ENCODE peak calls at places on chromosomes 1 and 21, in ten cellular contexts. One of them, this sample, is unnamed.

GRCh38 chr1:239617259-239617658 is 230.9 kb downstream of the CHRM3 start:
- DNase-seq in mammary epithelial cell: no peak
- DNase-seq in heart left ventricle: no peak
- DNase-seq in stimulated activated CD4-positive, alpha-beta T cell treated with anti-CD3 and anti-CD28 coated beads, TNF-alpha, amount 100 ng/mL, for 24 hours: no peak
- DNase-seq in effector CD4-positive, alpha-beta T cell: no peak
- DNase-seq in bronchial epithelial cell: no peak
- DNase-seq in mucosa of gallbladder: no peak
- DNase-seq in aorta: no peak
- DNase-seq in coronary artery: no peak
- DNase-seq in KG1: no peak
- DNase-seq in this sample: no peak

GRCh38 chr21:45309541-45310381 is 22.1 kb upstream of the POFUT2 start:
- DNase-seq in mammary epithelial cell: no peak
- DNase-seq in heart left ventricle: peak
- DNase-seq in stimulated activated CD4-positive, alpha-beta T cell treated with anti-CD3 and anti-CD28 coated beads, TNF-alpha, amount 100 ng/mL, for 24 hours: no peak
- DNase-seq in effector CD4-positive, alpha-beta T cell: no peak
- DNase-seq in bronchial epithelial cell: no peak
- DNase-seq in mucosa of gallbladder: no peak
- DNase-seq in aorta: peak
- DNase-seq in coronary artery: no peak
- DNase-seq in KG1: no peak
- DNase-seq in this sample: no peak

GRCh38 chr1:13725714-13726175 is 25.8 kb downstream of the PRDM2 start:
- DNase-seq in mammary epithelial cell: peak
- DNase-seq in heart left ventricle: no peak
- DNase-seq in stimulated activated CD4-positive, alpha-beta T cell treated with anti-CD3 and anti-CD28 coated beads, TNF-alpha, amount 100 ng/mL, for 24 hours: no peak
- DNase-seq in effector CD4-positive, alpha-beta T cell: peak
- DNase-seq in bronchial epithelial cell: peak
- DNase-seq in mucosa of gallbladder: peak
- DNase-seq in aorta: no peak
- DNase-seq in coronary artery: no peak
- DNase-seq in KG1: no peak
- DNase-seq in this sample: no peak

GRCh38 chr21:15730484-15731242 is 881 bp downstream of the USP25 start:
- DNase-seq in mammary epithelial cell: peak
- DNase-seq in heart left ventricle: no peak
- DNase-seq in stimulated activated CD4-positive, alpha-beta T cell treated with anti-CD3 and anti-CD28 coated beads, TNF-alpha, amount 100 ng/mL, for 24 hours: no peak
- DNase-seq in effector CD4-positive, alpha-beta T cell: no peak
- DNase-seq in bronchial epithelial cell: no peak
- DNase-seq in mucosa of gallbladder: no peak
- DNase-seq in aorta: no peak
- DNase-seq in coronary artery: no peak
- DNase-seq in KG1: no peak
- DNase-seq in this sample: peak

GRCh38 chr1:113303252-113303651 is 87.1 kb upstream of the MAGI3 start:
- DNase-seq in mammary epithelial cell: no peak
- DNase-seq in heart left ventricle: no peak
- DNase-seq in stimulated activated CD4-positive, alpha-beta T cell treated with anti-CD3 and anti-CD28 coated beads, TNF-alpha, amount 100 ng/mL, for 24 hours: no peak
- DNase-seq in effector CD4-positive, alpha-beta T cell: no peak
- DNase-seq in bronchial epithelial cell: no peak
- DNase-seq in mucosa of gallbladder: no peak
- DNase-seq in aorta: no peak
- DNase-seq in coronary artery: no peak
- DNase-seq in KG1: no peak
- DNase-seq in this sample: no peak

GRCh38 chr1:94265931-94266330 is 28.5 kb upstream of the ARHGAP29 start:
- DNase-seq in mammary epithelial cell: no peak
- DNase-seq in heart left ventricle: no peak
- DNase-seq in stimulated activated CD4-positive, alpha-beta T cell treated with anti-CD3 and anti-CD28 coated beads, TNF-alpha, amount 100 ng/mL, for 24 hours: no peak
- DNase-seq in effector CD4-positive, alpha-beta T cell: no peak
- DNase-seq in bronchial epithelial cell: no peak
- DNase-seq in mucosa of gallbladder: no peak
- DNase-seq in aorta: no peak
- DNase-seq in coronary artery: no peak
- DNase-seq in KG1: no peak
- DNase-seq in this sample: no peak

GRCh38 chr1:101238041-101238515 is 1.3 kb downstream of the S1PR1 start:
- DNase-seq in mammary epithelial cell: no peak
- DNase-seq in heart left ventricle: no peak
- DNase-seq in stimulated activated CD4-positive, alpha-beta T cell treated with anti-CD3 and anti-CD28 coated beads, TNF-alpha, amount 100 ng/mL, for 24 hours: peak
- DNase-seq in effector CD4-positive, alpha-beta T cell: peak
- DNase-seq in bronchial epithelial cell: no peak
- DNase-seq in mucosa of gallbladder: no peak
- DNase-seq in aorta: no peak
- DNase-seq in coronary artery: no peak
- DNase-seq in KG1: no peak
- DNase-seq in this sample: no peak

GRCh38 chr21:34612557-34612956 is 2.4 kb downstream of the RCAN1 start:
- DNase-seq in mammary epithelial cell: no peak
- DNase-seq in heart left ventricle: peak
- DNase-seq in stimulated activated CD4-positive, alpha-beta T cell treated with anti-CD3 and anti-CD28 coated beads, TNF-alpha, amount 100 ng/mL, for 24 hours: no peak
- DNase-seq in effector CD4-positive, alpha-beta T cell: no peak
- DNase-seq in bronchial epithelial cell: no peak
- DNase-seq in mucosa of gallbladder: no peak
- DNase-seq in aorta: no peak
- DNase-seq in coronary artery: no peak
- DNase-seq in KG1: no peak
- DNase-seq in this sample: no peak

GRCh38 chr1:81509619-81510018 is 291.1 kb upstream of the ADGRL2 start:
- DNase-seq in mammary epithelial cell: peak
- DNase-seq in heart left ventricle: no peak
- DNase-seq in stimulated activated CD4-positive, alpha-beta T cell treated with anti-CD3 and anti-CD28 coated beads, TNF-alpha, amount 100 ng/mL, for 24 hours: no peak
- DNase-seq in effector CD4-positive, alpha-beta T cell: no peak
- DNase-seq in bronchial epithelial cell: peak
- DNase-seq in mucosa of gallbladder: peak
- DNase-seq in aorta: no peak
- DNase-seq in coronary artery: no peak
- DNase-seq in KG1: no peak
- DNase-seq in this sample: no peak

GRCh38 chr1:210244746-210245367 is 12.3 kb downstream of the SERTAD4 start:
- DNase-seq in mammary epithelial cell: no peak
- DNase-seq in heart left ventricle: no peak
- DNase-seq in stimulated activated CD4-positive, alpha-beta T cell treated with anti-CD3 and anti-CD28 coated beads, TNF-alpha, amount 100 ng/mL, for 24 hours: no peak
- DNase-seq in effector CD4-positive, alpha-beta T cell: no peak
- DNase-seq in bronchial epithelial cell: no peak
- DNase-seq in mucosa of gallbladder: no peak
- DNase-seq in aorta: no peak
- DNase-seq in coronary artery: no peak
- DNase-seq in KG1: no peak
- DNase-seq in this sample: no peak

GRCh38 chr1:26627959-26628358 is 67.9 kb upstream of the ARID1A start:
- DNase-seq in mammary epithelial cell: no peak
- DNase-seq in heart left ventricle: no peak
- DNase-seq in stimulated activated CD4-positive, alpha-beta T cell treated with anti-CD3 and anti-CD28 coated beads, TNF-alpha, amount 100 ng/mL, for 24 hours: no peak
- DNase-seq in effector CD4-positive, alpha-beta T cell: no peak
- DNase-seq in bronchial epithelial cell: no peak
- DNase-seq in mucosa of gallbladder: no peak
- DNase-seq in aorta: no peak
- DNase-seq in coronary artery: no peak
- DNase-seq in KG1: no peak
- DNase-seq in this sample: no peak

GRCh38 chr1:23951646-23952095 is 8.0 kb upstream of the PNRC2 start:
- DNase-seq in mammary epithelial cell: peak
- DNase-seq in heart left ventricle: no peak
- DNase-seq in stimulated activated CD4-positive, alpha-beta T cell treated with anti-CD3 and anti-CD28 coated beads, TNF-alpha, amount 100 ng/mL, for 24 hours: no peak
- DNase-seq in effector CD4-positive, alpha-beta T cell: no peak
- DNase-seq in bronchial epithelial cell: peak
- DNase-seq in mucosa of gallbladder: no peak
- DNase-seq in aorta: no peak
- DNase-seq in coronary artery: no peak
- DNase-seq in KG1: no peak
- DNase-seq in this sample: no peak

GRCh38 chr1:206739411-206740076 is 31.0 kb upstream of the IL19 start:
- DNase-seq in mammary epithelial cell: no peak
- DNase-seq in heart left ventricle: no peak
- DNase-seq in stimulated activated CD4-positive, alpha-beta T cell treated with anti-CD3 and anti-CD28 coated beads, TNF-alpha, amount 100 ng/mL, for 24 hours: no peak
- DNase-seq in effector CD4-positive, alpha-beta T cell: no peak
- DNase-seq in bronchial epithelial cell: peak
- DNase-seq in mucosa of gallbladder: no peak
- DNase-seq in aorta: peak
- DNase-seq in coronary artery: no peak
- DNase-seq in KG1: no peak
- DNase-seq in this sample: no peak

GRCh38 chr1:188822248-188822647 is 1655.4 kb downstream of the BRINP3 start:
- DNase-seq in mammary epithelial cell: no peak
- DNase-seq in heart left ventricle: no peak
- DNase-seq in stimulated activated CD4-positive, alpha-beta T cell treated with anti-CD3 and anti-CD28 coated beads, TNF-alpha, amount 100 ng/mL, for 24 hours: no peak
- DNase-seq in effector CD4-positive, alpha-beta T cell: no peak
- DNase-seq in bronchial epithelial cell: no peak
- DNase-seq in mucosa of gallbladder: no peak
- DNase-seq in aorta: no peak
- DNase-seq in coronary artery: no peak
- DNase-seq in KG1: no peak
- DNase-seq in this sample: no peak

GRCh38 chr1:37098196-37098595 is 63.9 kb upstream of the GRIK3 start:
- DNase-seq in mammary epithelial cell: no peak
- DNase-seq in heart left ventricle: no peak
- DNase-seq in stimulated activated CD4-positive, alpha-beta T cell treated with anti-CD3 and anti-CD28 coated beads, TNF-alpha, amount 100 ng/mL, for 24 hours: no peak
- DNase-seq in effector CD4-positive, alpha-beta T cell: no peak
- DNase-seq in bronchial epithelial cell: peak
- DNase-seq in mucosa of gallbladder: no peak
- DNase-seq in aorta: no peak
- DNase-seq in coronary artery: no peak
- DNase-seq in KG1: no peak
- DNase-seq in this sample: no peak

GRCh38 chr1:150309758-150310495 is 11.4 kb upstream of the PRPF3 start:
- DNase-seq in mammary epithelial cell: no peak
- DNase-seq in heart left ventricle: no peak
- DNase-seq in stimulated activated CD4-positive, alpha-beta T cell treated with anti-CD3 and anti-CD28 coated beads, TNF-alpha, amount 100 ng/mL, for 24 hours: no peak
- DNase-seq in effector CD4-positive, alpha-beta T cell: no peak
- DNase-seq in bronchial epithelial cell: no peak
- DNase-seq in mucosa of gallbladder: no peak
- DNase-seq in aorta: no peak
- DNase-seq in coronary artery: no peak
- DNase-seq in KG1: no peak
- DNase-seq in this sample: no peak

GRCh38 chr1:16979475-16980327 is 719 bp downstream of the MFAP2 start:
- DNase-seq in mammary epithelial cell: no peak
- DNase-seq in heart left ventricle: peak
- DNase-seq in stimulated activated CD4-positive, alpha-beta T cell treated with anti-CD3 and anti-CD28 coated beads, TNF-alpha, amount 100 ng/mL, for 24 hours: no peak
- DNase-seq in effector CD4-positive, alpha-beta T cell: no peak
- DNase-seq in bronchial epithelial cell: no peak
- DNase-seq in mucosa of gallbladder: no peak
- DNase-seq in aorta: no peak
- DNase-seq in coronary artery: no peak
- DNase-seq in KG1: no peak
- DNase-seq in this sample: no peak

GRCh38 chr21:29366532-29366931 is 67.8 kb downstream of the BACH1 start:
- DNase-seq in mammary epithelial cell: no peak
- DNase-seq in heart left ventricle: no peak
- DNase-seq in stimulated activated CD4-positive, alpha-beta T cell treated with anti-CD3 and anti-CD28 coated beads, TNF-alpha, amount 100 ng/mL, for 24 hours: no peak
- DNase-seq in effector CD4-positive, alpha-beta T cell: no peak
- DNase-seq in bronchial epithelial cell: no peak
- DNase-seq in mucosa of gallbladder: no peak
- DNase-seq in aorta: no peak
- DNase-seq in coronary artery: no peak
- DNase-seq in KG1: no peak
- DNase-seq in this sample: no peak

GRCh38 chr1:9459784-9460407 is 79.4 kb upstream of the SLC25A33 start:
- DNase-seq in mammary epithelial cell: no peak
- DNase-seq in heart left ventricle: no peak
- DNase-seq in stimulated activated CD4-positive, alpha-beta T cell treated with anti-CD3 and anti-CD28 coated beads, TNF-alpha, amount 100 ng/mL, for 24 hours: no peak
- DNase-seq in effector CD4-positive, alpha-beta T cell: no peak
- DNase-seq in bronchial epithelial cell: no peak
- DNase-seq in mucosa of gallbladder: no peak
- DNase-seq in aorta: no peak
- DNase-seq in coronary artery: no peak
- DNase-seq in KG1: no peak
- DNase-seq in this sample: no peak

GRCh38 chr1:15172405-15173259 is 19.1 kb downstream of the TMEM51 start:
- DNase-seq in mammary epithelial cell: peak
- DNase-seq in heart left ventricle: peak
- DNase-seq in stimulated activated CD4-positive, alpha-beta T cell treated with anti-CD3 and anti-CD28 coated beads, TNF-alpha, amount 100 ng/mL, for 24 hours: no peak
- DNase-seq in effector CD4-positive, alpha-beta T cell: no peak
- DNase-seq in bronchial epithelial cell: peak
- DNase-seq in mucosa of gallbladder: no peak
- DNase-seq in aorta: no peak
- DNase-seq in coronary artery: no peak
- DNase-seq in KG1: no peak
- DNase-seq in this sample: no peak

This sample was measured in NCI-H1694 treated with DMSO at 0.1 percent for 48 hours.